ENCODE peak calls at places on chromosomes 16 and 17, in five cellular contexts. A, O, E, D and Q are unnamed samples.

GRCh38 chr17:82039695-82040299 is 2.3 kb upstream of the DCXR start:
- DNase-seq in A (no peak), O (no peak), E (no peak), D (no peak), Q (no peak)

GRCh38 chr17:17175917-17176316 is 30.2 kb downstream of the PLD6 start:
- DNase-seq in A (no peak), O (peak; percentile 25), E (no peak), D (no peak), Q (no peak)

GRCh38 chr17:77802811-77803220 is 155.7 kb upstream of the TNRC6C start:
- DNase-seq in A (no peak), O (no peak), E (no peak), D (no peak), Q (no peak)

GRCh38 chr17:5439446-5439764 is 450 bp upstream of the C1QBP start:
- DNase-seq in A (no peak), O (no peak), E (no peak), D (no peak), Q (no peak)

GRCh38 chr16:11618107-11618717 is 31.5 kb upstream of the LITAF start:
- DNase-seq in A (no peak), O (no peak), E (no peak), D (no peak), Q (no peak)

GRCh38 chr17:20611314-20611713 is 31.8 kb downstream of the CDRT15L2 start:
- DNase-seq in A (no peak), O (no peak), E (no peak), D (no peak), Q (no peak)

GRCh38 chr17:29046440-29046839 is 3.5 kb downstream of the PIPOX start:
- DNase-seq in A (no peak), O (no peak), E (no peak), D (no peak), Q (no peak)

GRCh38 chr17:11701906-11702305 is 103.6 kb downstream of the DNAH9 start:
- DNase-seq in A (no peak), O (no peak), E (no peak), D (no peak), Q (no peak)

GRCh38 chr16:14377326-14377725 is 252.7 kb downstream of the PARN start:
- DNase-seq in A (no peak), O (no peak), E (no peak), D (no peak), Q (no peak)

GRCh38 chr17:44235583-44235936 is 16.1 kb upstream of the UBTF start:
- DNase-seq in A (no peak), O (no peak), E (peak; percentile 85), D (no peak), Q (no peak)

GRCh38 chr17:7313890-7314718 is 1.1 kb downstream of the GPS2 start:
- DNase-seq in A (no peak), O (no peak), E (no peak), D (no peak), Q (peak; percentile 44)

GRCh38 chr16:29995330-29995910 is at the start of gene HIRIP3:
- DNase-seq in A (peak; percentile 86), O (peak; percentile 90), E (peak; percentile 81), D (peak; percentile 90), Q (peak; percentile 90)

GRCh38 chr16:18958621-18959578 is 24.8 kb upstream of the TMC7 start:
- DNase-seq in A (no peak), O (no peak), E (peak; percentile 20), D (no peak), Q (no peak)

GRCh38 chr17:40190197-40191021 is 13.1 kb downstream of the RAPGEFL1 start:
- DNase-seq in A (peak; percentile 87), O (no peak), E (no peak), D (no peak), Q (peak; percentile 54)

GRCh38 chr17:73489333-73489732 is 154.9 kb downstream of the SDK2 start:
- DNase-seq in A (no peak), O (no peak), E (no peak), D (no peak), Q (no peak)

GRCh38 chr16:86611517-86611840 is 33.1 kb downstream of the FOXL1 start:
- DNase-seq in A (no peak), O (no peak), E (no peak), D (peak; percentile 36), Q (no peak)

GRCh38 chr17:56358651-56359050 is 205.4 kb downstream of the ANKFN1 start:
- DNase-seq in A (no peak), O (no peak), E (peak; percentile 39), D (no peak), Q (no peak)

GRCh38 chr17:2259769-2260536 is 43.6 kb downstream of the SMG6 start:
- DNase-seq in A (no peak), O (peak; percentile 66), E (no peak), D (no peak), Q (peak; percentile 95)

GRCh38 chr16:3950343-3951193 is 70.1 kb upstream of the CREBBP start:
- DNase-seq in A (no peak), O (no peak), E (peak; percentile 71), D (peak; percentile 81), Q (no peak)

GRCh38 chr17:6487243-6488007 is 43.2 kb downstream of the PIMREG start:
- DNase-seq in A (no peak), O (no peak), E (no peak), D (no peak), Q (no peak)

GRCh38 chr17:21039839-21040575 is 2.8 kb downstream of the USP22 start:
- DNase-seq in A (peak; percentile 57), O (peak; percentile 24), E (peak; percentile 59), D (no peak), Q (peak; percentile 58)

GRCh38 chr17:30858556-30859250 is 26.9 kb downstream of the ATAD5 start:
- DNase-seq in A (no peak), O (no peak), E (no peak), D (no peak), Q (no peak)

GRCh38 chr17:34740936-34741515 is 161.6 kb downstream of the TMEM132E start:
- DNase-seq in A (no peak), O (no peak), E (no peak), D (no peak), Q (no peak)

GRCh38 chr16:49856741-49857330 is 924 bp upstream of the ZNF423 start:
- DNase-seq in A (peak; percentile 79), O (no peak), E (peak; percentile 66), D (peak; percentile 83), Q (peak; percentile 34)

GRCh38 chr17:68981288-68981687 is 26.1 kb upstream of the ABCA8 start:
- DNase-seq in A (no peak), O (no peak), E (peak; percentile 5), D (no peak), Q (no peak)

GRCh38 chr17:1006054-1006453 is 9.1 kb downstream of the TIMM22 start:
- DNase-seq in A (no peak), O (no peak), E (no peak), D (no peak), Q (no peak)

GRCh38 chr16:13856811-13857511 is 63.0 kb upstream of the ERCC4 start:
- DNase-seq in A (no peak), O (no peak), E (no peak), D (no peak), Q (no peak)

GRCh38 chr16:54466233-54466632 is 179.6 kb upstream of the IRX3 start:
- DNase-seq in A (no peak), O (no peak), E (no peak), D (no peak), Q (no peak)

GRCh38 chr17:38616361-38616760 is 10.6 kb upstream of the SRCIN1 start:
- DNase-seq in A (no peak), O (no peak), E (no peak), D (no peak), Q (no peak)

GRCh38 chr16:22670551-22670970 is 143.4 kb upstream of the HS3ST2 start:
- DNase-seq in A (peak; percentile 60), O (peak; percentile 29), E (peak; percentile 96), D (no peak), Q (peak; percentile 26)

GRCh38 chr16:48194828-48195566 is 39.2 kb upstream of the ABCC12 start:
- DNase-seq in A (no peak), O (no peak), E (peak; percentile 98), D (no peak), Q (no peak)

GRCh38 chr16:4945560-4946502 is 8.9 kb upstream of the PPL start:
- DNase-seq in A (peak; percentile 74), O (no peak), E (peak; percentile 78), D (peak; percentile 33), Q (no peak)

GRCh38 chr17:5762191-5762590 is 177.9 kb upstream of the NLRP1 start:
- DNase-seq in A (no peak), O (no peak), E (no peak), D (no peak), Q (no peak)

GRCh38 chr17:70006159-70006558 is 68.9 kb upstream of the KCNJ16 start:
- DNase-seq in A (no peak), O (no peak), E (peak; percentile 4), D (no peak), Q (no peak)

GRCh38 chr16:53055603-53056527 is 1.1 kb downstream of the CHD9 start:
- DNase-seq in A (peak; percentile 25), O (peak; percentile 66), E (peak; percentile 38), D (no peak), Q (peak; percentile 18)

GRCh38 chr17:78820122-78820792 is 20.4 kb downstream of the USP36 start:
- DNase-seq in A (no peak), O (no peak), E (no peak), D (no peak), Q (no peak)
- TF ChIP-seq CTCF in A (no peak), O (no peak), E (no peak), D (no peak), Q (no peak)

DNA sequence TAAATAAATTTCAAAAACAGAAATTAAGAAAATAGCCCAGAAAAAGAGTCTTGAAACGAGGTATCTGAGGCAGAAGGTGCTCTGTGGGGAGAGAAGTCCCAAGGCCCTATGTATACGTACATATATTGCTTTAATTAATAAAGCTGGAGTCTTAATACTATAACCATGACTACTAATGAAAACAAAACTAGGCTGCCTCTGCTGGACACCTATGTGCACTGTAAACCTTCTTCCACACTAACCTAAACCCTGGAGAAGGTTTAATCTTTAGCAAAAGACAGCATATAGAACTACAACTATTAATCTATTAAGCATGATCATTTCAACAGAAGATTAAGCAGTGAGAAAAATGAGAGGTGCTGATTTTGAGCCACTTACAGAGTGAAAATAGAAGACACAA is 153.9 kb upstream of the C17orf78 start:
- DNase-seq in A (no peak), O (no peak), E (no peak), D (no peak), Q (no peak)
- TF ChIP-seq CTCF in A (no peak), O (no peak), E (no peak), D (no peak), Q (no peak)

DNA sequence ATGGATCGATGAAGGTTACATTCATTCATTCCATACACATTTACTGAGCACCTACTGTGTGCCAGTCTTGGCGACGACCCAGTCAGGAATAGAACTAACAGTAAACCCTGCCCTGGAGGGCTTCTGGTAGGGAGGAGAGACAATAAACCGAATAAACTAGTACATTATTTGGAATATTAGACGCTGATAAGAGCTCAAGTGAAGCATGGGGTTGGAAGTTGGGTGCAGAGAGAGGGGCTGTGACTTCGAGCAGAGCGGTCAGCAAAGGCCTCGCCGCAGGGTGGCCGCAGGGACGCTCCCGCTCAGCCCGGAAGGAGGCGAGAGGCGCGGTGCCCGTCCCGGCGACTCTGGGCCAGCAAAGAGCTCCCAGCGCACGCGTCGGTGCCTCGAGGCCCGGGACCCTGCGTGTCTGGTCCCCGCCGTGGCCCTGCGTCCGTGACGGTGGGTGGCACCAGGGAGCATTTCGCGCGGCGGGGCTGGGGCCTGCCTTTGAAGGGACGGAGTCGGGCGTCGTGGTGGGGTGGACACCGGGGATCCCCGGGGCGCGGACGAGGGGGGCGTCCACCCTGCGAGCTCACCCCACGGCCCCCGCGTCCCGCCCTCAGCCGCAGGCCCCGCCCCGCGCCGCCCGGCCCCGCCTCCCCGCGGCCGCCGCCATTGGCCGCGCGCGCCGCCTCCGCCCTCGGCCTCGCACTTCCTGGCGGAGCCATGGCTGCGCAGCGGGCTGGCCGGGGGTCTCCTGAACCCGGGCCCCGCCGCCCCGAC is at the start of gene KLHL36:
- DNase-seq in A (peak; percentile 82), O (peak; percentile 67), E (peak; percentile 74), D (peak; percentile 77), Q (peak; percentile 67)
- TF ChIP-seq CTCF in A (no peak), O (no peak), E (no peak), D (no peak), Q (no peak)

GRCh38 chr16:31074814-31075183 is 577 bp downstream of the ZNF646 start:
- DNase-seq in A (no peak), O (no peak), E (no peak), D (no peak), Q (no peak)
- TF ChIP-seq CTCF in A (no peak), O (peak; percentile 25), E (no peak), D (no peak), Q (no peak)